ENCODE peak calls at places on chromosomes 4 and X, in ten cellular contexts. U is NCI-H2029 treated with DMSO at 0.1 percent for 48 hours; V is endothelial cell; D is EH; N is activated naive CD8-positive, alpha-beta T cell treated with anti-CD3 and anti-CD28 coated beads, Interleukin-2, amount 50 U/mL, for 24 hours; B is right atrium auricular region; J is activated gamma-delta T cell; I is cardiac muscle cell; F is activated T-cell treated with anti-CD3 and anti-CD28 coated beads for 48 hours; P is spleen. G is an unnamed sample.

GRCh38 chrX:30618160-30618765 is 35.0 kb upstream of the GK start:
- DNase-seq in B (no peak), D (no peak), F (no peak), V (no peak), N (no peak), P (no peak), J (no peak), U (no peak), I (peak), G (no peak)

GRCh38 chr4:147518846-147519767 is 38.2 kb downstream of the EDNRA start:
- DNase-seq in B (no peak), N (peak), D (peak), V (peak), F (peak), P (no peak), I (peak), U (peak), J (no peak), G (peak)

GRCh38 chr4:40264995-40265909 is 68.4 kb downstream of the RHOH start:
- DNase-seq in I (no peak), D (no peak), V (no peak), F (no peak), P (peak), J (no peak), B (no peak), N (peak), U (no peak), G (no peak)

GRCh38 chr4:114926508-114926907 is 186.9 kb downstream of the NDST4 start:
- DNase-seq in N (no peak), J (no peak), B (no peak), U (no peak), I (no peak), F (no peak), V (no peak), P (no peak), D (no peak), G (no peak)

GRCh38 chr4:41881931-41882621 is 53.2 kb upstream of the TMEM33 start:
- DNase-seq in D (no peak), J (no peak), B (no peak), N (no peak), I (no peak), F (no peak), U (no peak), V (peak), P (peak), G (no peak)

GRCh38 chrX:45621356-45622041 is 420.8 kb upstream of the DIPK2B start:
- DNase-seq in P (no peak), D (peak), J (no peak), I (peak), N (no peak), V (no peak), F (no peak), U (no peak), B (no peak), G (peak)

GRCh38 chrX:48626401-48627298 is 29.4 kb downstream of the WDR13 start:
- DNase-seq in V (no peak), F (no peak), B (no peak), I (no peak), P (no peak), U (no peak), N (no peak), J (no peak), D (peak), G (no peak)

GRCh38 chr4:38414410-38414809 is 249.6 kb upstream of the KLF3 start:
- DNase-seq in P (no peak), I (no peak), V (no peak), F (no peak), B (no peak), N (no peak), U (no peak), J (no peak), D (no peak), G (no peak)

GRCh38 chr4:5800496-5800895 is 89.5 kb downstream of the EVC start:
- DNase-seq in J (no peak), P (peak), D (no peak), I (no peak), B (no peak), V (no peak), F (no peak), U (no peak), N (no peak), G (no peak)

GRCh38 chr4:151808120-151808529 is 47.3 kb upstream of the GATB start:
- DNase-seq in I (no peak), J (no peak), P (no peak), N (no peak), V (no peak), F (no peak), U (no peak), D (peak), B (no peak), G (peak)

GRCh38 chr4:57691370-57691769 is 581.2 kb upstream of the IGFBP7 start:
- DNase-seq in U (no peak), V (no peak), N (no peak), P (no peak), I (no peak), B (no peak), D (no peak), F (no peak), J (no peak), G (no peak)

GRCh38 chrX:22577181-22577580 is 304.5 kb downstream of the CBLL2 start:
- DNase-seq in J (no peak), F (no peak), D (peak), V (no peak), B (no peak), I (no peak), U (no peak), P (no peak), N (no peak), G (peak)

GRCh38 chrX:107447642-107448041 is 1.8 kb upstream of the FRMPD3 start:
- DNase-seq in D (no peak), J (no peak), B (no peak), V (no peak), I (no peak), F (no peak), U (no peak), P (no peak), N (no peak), G (no peak)

GRCh38 chrX:103384672-103385071 is 8.3 kb downstream of the BEX3 start:
- DNase-seq in N (no peak), P (no peak), U (no peak), J (no peak), I (no peak), V (no peak), F (no peak), D (no peak), B (no peak), G (no peak)

GRCh38 chr4:663438-664428 is 10.3 kb downstream of the ATP5ME start:
- DNase-seq in J (peak), I (peak), B (no peak), V (peak), P (peak), D (no peak), F (peak), U (no peak), N (peak), G (no peak)

GRCh38 chrX:40098264-40099045 is 697 bp upstream of the BCOR start:
- DNase-seq in I (peak), B (no peak), D (peak), J (peak), F (no peak), U (no peak), P (peak), N (peak), V (peak), G (no peak)

GRCh38 chr4:67531349-67531748 is 14.0 kb downstream of the CENPC start:
- DNase-seq in V (no peak), P (no peak), U (no peak), F (no peak), N (no peak), B (no peak), I (no peak), J (no peak), D (no peak), G (no peak)

GRCh38 chr4:181676546-181676945 is 566.7 kb upstream of the TENM3 start:
- DNase-seq in B (no peak), J (no peak), U (no peak), V (no peak), I (no peak), F (no peak), P (no peak), D (no peak), N (no peak), G (peak)

GRCh38 chrX:147351644-147352043 is 537.1 kb upstream of the CXorf51A start:
- DNase-seq in D (no peak), I (no peak), J (no peak), N (no peak), F (no peak), P (no peak), V (no peak), U (no peak), B (no peak), G (no peak)

GRCh38 chrX:17547658-17548057 is 172.7 kb downstream of the NHS start:
- DNase-seq in V (no peak), D (peak), N (no peak), U (no peak), P (no peak), B (no peak), J (no peak), I (peak), F (no peak), G (peak)

GRCh38 chr4:14853186-14853946 is 148.9 kb upstream of the CPEB2 start:
- DNase-seq in P (no peak), F (no peak), B (no peak), N (no peak), I (peak), J (no peak), U (no peak), D (peak), V (no peak), G (peak)

GRCh38 chr4:189773909-189774308 is 166.8 kb upstream of the FRG1 start:
- DNase-seq in B (no peak), F (no peak), U (no peak), N (no peak), D (no peak), V (no peak), J (no peak), I (no peak), P (no peak), G (peak)

GRCh38 chr4:61376301-61376700 is 176.2 kb downstream of the ADGRL3 start:
- DNase-seq in B (no peak), N (no peak), F (no peak), U (no peak), P (no peak), I (peak), J (no peak), V (no peak), D (no peak), G (no peak)

GRCh38 chrX:143633530-143634372 is 2.1 kb downstream of the SLITRK4 start:
- DNase-seq in U (no peak), F (no peak), J (no peak), I (peak), P (no peak), N (no peak), B (no peak), V (peak), D (no peak), G (no peak)

GRCh38 chrX:49915352-49916222 is 6.8 kb upstream of the CLCN5 start:
- DNase-seq in D (peak), V (peak), J (no peak), F (peak), P (no peak), N (peak), I (peak), U (peak), B (no peak), G (peak)

GRCh38 chr4:147799986-147800555 is 68.2 kb downstream of the ARHGAP10 start:
- DNase-seq in U (no peak), I (no peak), N (peak), D (no peak), J (no peak), F (peak), V (no peak), B (no peak), P (no peak), G (no peak)

GRCh38 chr4:112284166-112284565 is 1.5 kb downstream of the TIFA start:
- DNase-seq in F (no peak), B (no peak), J (no peak), I (peak), D (peak), U (no peak), V (no peak), N (no peak), P (no peak), G (no peak)

GRCh38 chr4:53928825-53929224 is 135.6 kb downstream of the CHIC2 start:
- DNase-seq in B (no peak), V (no peak), F (no peak), I (peak), D (peak), U (no peak), N (no peak), J (no peak), P (no peak), G (no peak)

GRCh38 chr4:185473247-185473646 is 1.7 kb upstream of the CCDC110 start:
- DNase-seq in P (no peak), I (no peak), J (no peak), B (no peak), D (no peak), F (no peak), N (no peak), V (no peak), U (no peak), G (no peak)